ENCODE peak calls at places on chromosomes 2 and 18, in five cellular contexts. One of them, this sample, is unnamed.

GRCh38 chr2:146131785-146132184 is 1611.9 kb upstream of the ZEB2 start:
- DNase-seq in amygdala: no peak
- DNase-seq in sciatic nerve: no peak
- DNase-seq in astrocyte: no peak
- DNase-seq in SJSA1: no peak
- DNase-seq in this sample: no peak

GRCh38 chr2:170509460-170510193 is 205.5 kb upstream of the SP5 start:
- DNase-seq in amygdala: no peak
- DNase-seq in astrocyte: no peak
- DNase-seq in sciatic nerve: no peak
- DNase-seq in SJSA1: no peak
- DNase-seq in this sample: no peak

GRCh38 chr2:204277226-204277625 is 268.0 kb upstream of the PARD3B start:
- DNase-seq in sciatic nerve: no peak
- DNase-seq in amygdala: no peak
- DNase-seq in astrocyte: no peak
- DNase-seq in SJSA1: no peak
- DNase-seq in this sample: no peak

GRCh38 chr2:10614940-10615339 is 74.8 kb downstream of the NOL10 start:
- DNase-seq in astrocyte: peak
- DNase-seq in SJSA1: no peak
- DNase-seq in sciatic nerve: no peak
- DNase-seq in amygdala: no peak
- DNase-seq in this sample: no peak

GRCh38 chr2:75523313-75524275 is 37.1 kb downstream of the EVA1A start:
- DNase-seq in sciatic nerve: no peak
- DNase-seq in astrocyte: peak
- DNase-seq in SJSA1: peak
- DNase-seq in amygdala: no peak
- DNase-seq in this sample: no peak

GRCh38 chr2:76506538-76506937 is 795.8 kb upstream of the GCFC2 start:
- DNase-seq in SJSA1: no peak
- DNase-seq in amygdala: no peak
- DNase-seq in sciatic nerve: no peak
- DNase-seq in astrocyte: no peak
- DNase-seq in this sample: no peak

GRCh38 chr2:205883965-205884364 is 201.7 kb downstream of the NRP2 start:
- DNase-seq in astrocyte: no peak
- DNase-seq in amygdala: no peak
- DNase-seq in sciatic nerve: no peak
- DNase-seq in SJSA1: no peak
- DNase-seq in this sample: no peak

GRCh38 chr18:54938506-54938905 is 20.8 kb downstream of the CCDC68 start:
- DNase-seq in amygdala: no peak
- DNase-seq in sciatic nerve: no peak
- DNase-seq in SJSA1: no peak
- DNase-seq in astrocyte: no peak
- DNase-seq in this sample: no peak

GRCh38 chr2:162297925-162298552 is 20.4 kb downstream of the IFIH1 start:
- DNase-seq in sciatic nerve: peak
- DNase-seq in amygdala: peak
- DNase-seq in astrocyte: peak
- DNase-seq in SJSA1: peak
- DNase-seq in this sample: peak

GRCh38 chr18:9951022-9951859 is 37.4 kb downstream of the VAPA start:
- DNase-seq in astrocyte: peak
- DNase-seq in amygdala: peak
- DNase-seq in sciatic nerve: no peak
- DNase-seq in SJSA1: no peak
- DNase-seq in this sample: no peak

GRCh38 chr2:218631837-218632236 is 24.1 kb downstream of the PLCD4 start:
- DNase-seq in amygdala: no peak
- DNase-seq in astrocyte: peak
- DNase-seq in SJSA1: no peak
- DNase-seq in sciatic nerve: no peak
- DNase-seq in this sample: no peak

GRCh38 chr2:190819835-190820234 is 60.8 kb upstream of the GLS start:
- DNase-seq in SJSA1: no peak
- DNase-seq in astrocyte: peak
- DNase-seq in amygdala: no peak
- DNase-seq in sciatic nerve: no peak
- DNase-seq in this sample: no peak

GRCh38 chr2:226892729-226893128 is 56.9 kb downstream of the RHBDD1 start:
- DNase-seq in amygdala: no peak
- DNase-seq in sciatic nerve: no peak
- DNase-seq in SJSA1: no peak
- DNase-seq in astrocyte: no peak
- DNase-seq in this sample: no peak

GRCh38 chr18:54209471-54210180 is 14.8 kb downstream of the MBD2 start:
- DNase-seq in astrocyte: no peak
- DNase-seq in sciatic nerve: no peak
- DNase-seq in amygdala: no peak
- DNase-seq in SJSA1: no peak
- DNase-seq in this sample: no peak

GRCh38 chr2:84846732-84847131 is 34.2 kb downstream of the TRABD2A start:
- DNase-seq in amygdala: no peak
- DNase-seq in SJSA1: peak
- DNase-seq in astrocyte: peak
- DNase-seq in sciatic nerve: peak
- DNase-seq in this sample: no peak

GRCh38 chr2:15976334-15976733 is 36.0 kb downstream of the MYCN start:
- DNase-seq in SJSA1: no peak
- DNase-seq in astrocyte: no peak
- DNase-seq in sciatic nerve: no peak
- DNase-seq in amygdala: no peak
- DNase-seq in this sample: no peak

GRCh38 chr18:49524349-49524748 is 37.3 kb upstream of the C18orf32 start:
- DNase-seq in sciatic nerve: no peak
- DNase-seq in astrocyte: no peak
- DNase-seq in SJSA1: no peak
- DNase-seq in amygdala: no peak
- DNase-seq in this sample: no peak

GRCh38 chr2:239440511-239440959 is 39.7 kb upstream of the HDAC4 start:
- DNase-seq in SJSA1: peak
- DNase-seq in amygdala: peak
- DNase-seq in sciatic nerve: no peak
- DNase-seq in astrocyte: no peak
- DNase-seq in this sample: no peak

GRCh38 chr18:52130621-52131020 is 209.4 kb upstream of the DCC start:
- DNase-seq in sciatic nerve: no peak
- DNase-seq in amygdala: no peak
- DNase-seq in astrocyte: no peak
- DNase-seq in SJSA1: no peak
- DNase-seq in this sample: no peak

GRCh38 chr2:22890142-22890541 is 494.8 kb upstream of the KLHL29 start:
- DNase-seq in amygdala: no peak
- DNase-seq in SJSA1: no peak
- DNase-seq in astrocyte: no peak
- DNase-seq in sciatic nerve: no peak
- DNase-seq in this sample: no peak

GRCh38 chr2:62743506-62743905 is 38.0 kb downstream of the EHBP1 start:
- DNase-seq in astrocyte: no peak
- DNase-seq in SJSA1: no peak
- DNase-seq in amygdala: no peak
- DNase-seq in sciatic nerve: no peak
- DNase-seq in this sample: no peak

GRCh38 chr2:50225021-50225928 is 806.7 kb downstream of the NRXN1 start:
- DNase-seq in sciatic nerve: no peak
- DNase-seq in amygdala: no peak
- DNase-seq in astrocyte: no peak
- DNase-seq in SJSA1: no peak
- DNase-seq in this sample: no peak

GRCh38 chr2:18301421-18302139 is 258.9 kb downstream of the RDH14 start:
- DNase-seq in sciatic nerve: no peak
- DNase-seq in SJSA1: no peak
- DNase-seq in amygdala: no peak
- DNase-seq in astrocyte: peak
- DNase-seq in this sample: no peak

GRCh38 chr18:50663626-50664441 is 103.9 kb downstream of the MAPK4 start:
- DNase-seq in amygdala: no peak
- DNase-seq in sciatic nerve: no peak
- DNase-seq in SJSA1: no peak
- DNase-seq in astrocyte: no peak
- DNase-seq in this sample: no peak

GRCh38 chr2:70647873-70648481 is 94.4 kb upstream of the TGFA start:
- DNase-seq in sciatic nerve: peak
- DNase-seq in astrocyte: peak
- DNase-seq in amygdala: peak
- DNase-seq in SJSA1: peak
- DNase-seq in this sample: no peak

GRCh38 chr2:95372216-95372829 is 30.2 kb upstream of the FAHD2A start:
- DNase-seq in SJSA1: no peak
- DNase-seq in amygdala: no peak
- DNase-seq in sciatic nerve: peak
- DNase-seq in astrocyte: no peak
- DNase-seq in this sample: no peak

GRCh38 chr2:197556456-197556855 is 40.6 kb downstream of the MOB4 start:
- DNase-seq in amygdala: no peak
- DNase-seq in SJSA1: no peak
- DNase-seq in astrocyte: no peak
- DNase-seq in sciatic nerve: no peak
- DNase-seq in this sample: no peak

GRCh38 chr2:84939426-84940087 is 31.4 kb upstream of the KCMF1 start:
- DNase-seq in astrocyte: no peak
- DNase-seq in SJSA1: no peak
- DNase-seq in sciatic nerve: no peak
- DNase-seq in amygdala: no peak
- DNase-seq in this sample: peak

GRCh38 chr2:219575566-219576504 is 3.7 kb downstream of the INHA start:
- DNase-seq in sciatic nerve: no peak
- DNase-seq in amygdala: no peak
- DNase-seq in SJSA1: no peak
- DNase-seq in astrocyte: no peak
- DNase-seq in this sample: no peak

GRCh38 chr2:174780191-174780590 is 15.9 kb upstream of the CHRNA1 start:
- DNase-seq in astrocyte: peak
- DNase-seq in amygdala: no peak
- DNase-seq in sciatic nerve: no peak
- DNase-seq in SJSA1: no peak
- DNase-seq in this sample: no peak

GRCh38 chr2:239954166-239955085 is 70.7 kb downstream of the NDUFA10 start:
- DNase-seq in SJSA1: no peak
- DNase-seq in amygdala: no peak
- DNase-seq in sciatic nerve: no peak
- DNase-seq in astrocyte: peak
- DNase-seq in this sample: no peak

GRCh38 chr18:32576296-32576916 is 105.7 kb upstream of the GAREM1 start:
- DNase-seq in SJSA1: no peak
- DNase-seq in sciatic nerve: peak
- DNase-seq in astrocyte: peak
- DNase-seq in amygdala: peak
- DNase-seq in this sample: no peak

GRCh38 chr2:232333361-232334135 is 45.0 kb upstream of the ALPP start:
- DNase-seq in SJSA1: peak
- DNase-seq in amygdala: no peak
- DNase-seq in astrocyte: no peak
- DNase-seq in sciatic nerve: peak
- DNase-seq in this sample: no peak

GRCh38 chr2:218345491-218346176 is 11.0 kb upstream of the CATIP start:
- DNase-seq in astrocyte: no peak
- DNase-seq in sciatic nerve: no peak
- DNase-seq in amygdala: no peak
- DNase-seq in SJSA1: no peak
- DNase-seq in this sample: no peak

GRCh38 chr18:63409301-63409700 is 13.0 kb downstream of the VPS4B start:
- DNase-seq in astrocyte: peak
- DNase-seq in amygdala: no peak
- DNase-seq in SJSA1: no peak
- DNase-seq in sciatic nerve: no peak
- DNase-seq in this sample: no peak